ENCODE peak calls at places on chromosome 13, in seven cellular contexts. Y, E, I, S, R, Q and G are unnamed samples.

GRCh38 chr13:62875118-62875640 is 1459.5 kb upstream of the PCDH20 start:
- DNase-seq in Y (peak), E (no peak), I (no peak), S (no peak), R (no peak), Q (peak), G (no peak)

GRCh38 chr13:74243637-74244526 is 109.7 kb upstream of the KLF12 start:
- DNase-seq in Y (peak), E (no peak), I (peak), S (no peak), R (no peak), Q (peak), G (no peak)

GRCh38 chr13:27952931-27953670 is 16.0 kb downstream of the CDX2 start:
- DNase-seq in Y (no peak), E (no peak), I (no peak), S (peak), R (no peak), Q (no peak), G (no peak)

GRCh38 chr13:43364210-43365041 is 341.0 kb downstream of the DNAJC15 start:
- DNase-seq in Y (peak), E (no peak), I (peak), S (no peak), R (peak), Q (peak), G (no peak)

GRCh38 chr13:89205856-89206255 is 1534.7 kb downstream of the SLITRK5 start:
- DNase-seq in Y (no peak), E (no peak), I (no peak), S (no peak), R (no peak), Q (no peak), G (no peak)

GRCh38 chr13:109288151-109288709 is 498.2 kb downstream of the IRS2 start:
- DNase-seq in Y (peak), E (no peak), I (peak), S (no peak), R (no peak), Q (no peak), G (no peak)

GRCh38 chr13:44141213-44141724 is 232.4 kb upstream of the SERP2 start:
- DNase-seq in Y (no peak), E (peak), I (no peak), S (no peak), R (no peak), Q (no peak), G (no peak)

GRCh38 chr13:43572601-43573360 is 214.0 kb downstream of the ENOX1 start:
- DNase-seq in Y (peak), E (no peak), I (peak), S (no peak), R (no peak), Q (peak), G (no peak)

GRCh38 chr13:111361873-111362648 is 41.6 kb downstream of the TEX29 start:
- DNase-seq in Y (no peak), E (no peak), I (no peak), S (no peak), R (no peak), Q (no peak), G (no peak)

GRCh38 chr13:99506632-99507031 is 5.4 kb downstream of the TM9SF2 start:
- DNase-seq in Y (no peak), E (peak), I (no peak), S (no peak), R (no peak), Q (no peak), G (no peak)

GRCh38 chr13:99509477-99509876 is 8.2 kb downstream of the TM9SF2 start:
- DNase-seq in Y (no peak), E (no peak), I (no peak), S (no peak), R (no peak), Q (no peak), G (no peak)

GRCh38 chr13:99501952-99502310 is 659 bp downstream of the TM9SF2 start:
- DNase-seq in Y (peak), E (peak), I (peak), S (peak), R (no peak), Q (no peak), G (no peak)

GRCh38 chr13:99507054-99507453 is 5.8 kb downstream of the TM9SF2 start:
- DNase-seq in Y (no peak), E (no peak), I (no peak), S (no peak), R (no peak), Q (no peak), G (no peak)

GRCh38 chr13:99505814-99506269 is 4.6 kb downstream of the TM9SF2 start:
- DNase-seq in Y (peak), E (no peak), I (peak), S (no peak), R (no peak), Q (peak), G (no peak)
- TF ChIP-seq CTCF in Y (peak), E (peak), I (peak), S (no peak), R (peak), Q (peak), G (peak)

GRCh38 chr13:33678084-33678483 is 139.9 kb upstream of the RFC3 start:
- DNase-seq in Y (no peak), E (no peak), I (no peak), S (no peak), R (no peak), Q (no peak), G (no peak)
- TF ChIP-seq CTCF in Y (no peak), E (no peak), I (no peak), S (no peak), R (no peak), Q (no peak), G (no peak)

DNA sequence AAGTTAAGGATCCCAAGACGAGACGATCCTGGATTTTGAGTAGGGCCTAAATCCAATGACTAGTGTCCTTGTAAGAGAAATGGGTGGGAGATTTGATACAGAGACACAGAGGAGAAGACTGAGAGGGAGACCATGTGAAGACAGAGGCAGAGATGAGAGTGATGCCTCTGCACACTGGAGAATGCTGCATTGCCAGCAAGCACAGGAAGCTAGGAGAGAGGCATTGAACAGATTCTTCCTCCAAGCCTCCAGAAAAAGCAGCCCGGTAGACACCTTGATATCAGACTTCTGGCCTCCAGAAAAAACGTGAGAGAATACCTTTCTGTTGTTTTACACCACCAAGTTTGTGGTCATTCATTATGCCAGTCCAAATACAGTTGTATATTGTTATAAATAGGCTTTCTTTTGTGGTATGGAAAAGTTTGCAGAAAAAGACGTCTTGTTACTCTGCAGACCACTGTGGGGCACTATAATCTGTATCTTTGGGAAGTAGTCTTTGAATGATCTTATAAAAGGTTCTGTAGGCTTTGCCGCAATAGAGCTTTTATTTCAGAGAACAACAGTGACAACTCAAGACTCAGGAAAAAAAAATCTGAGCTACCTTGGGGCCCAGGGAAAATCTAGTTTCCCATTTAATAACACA is 17.9 kb upstream of the RFC3 start:
- DNase-seq in Y (peak), E (no peak), I (peak), S (no peak), R (no peak), Q (peak), G (no peak)
- TF ChIP-seq CTCF in Y (peak), E (no peak), I (peak), S (no peak), R (peak), Q (peak), G (no peak)

GRCh38 chr13:23392925-23393645 is 40.4 kb downstream of the SACS start:
- DNase-seq in Y (no peak), E (no peak), I (no peak), S (no peak), R (no peak), Q (no peak), G (no peak)

GRCh38 chr13:23386533-23386932 is 47.0 kb downstream of the SACS start:
- DNase-seq in Y (no peak), E (no peak), I (no peak), S (no peak), R (no peak), Q (no peak), G (no peak)

GRCh38 chr13:23385931-23386330 is 47.6 kb downstream of the SACS start:
- DNase-seq in Y (no peak), E (no peak), I (no peak), S (no peak), R (no peak), Q (no peak), G (no peak)

GRCh38 chr13:23392313-23392712 is 41.2 kb downstream of the SACS start:
- DNase-seq in Y (peak), E (no peak), I (no peak), S (no peak), R (no peak), Q (no peak), G (no peak)

DNA sequence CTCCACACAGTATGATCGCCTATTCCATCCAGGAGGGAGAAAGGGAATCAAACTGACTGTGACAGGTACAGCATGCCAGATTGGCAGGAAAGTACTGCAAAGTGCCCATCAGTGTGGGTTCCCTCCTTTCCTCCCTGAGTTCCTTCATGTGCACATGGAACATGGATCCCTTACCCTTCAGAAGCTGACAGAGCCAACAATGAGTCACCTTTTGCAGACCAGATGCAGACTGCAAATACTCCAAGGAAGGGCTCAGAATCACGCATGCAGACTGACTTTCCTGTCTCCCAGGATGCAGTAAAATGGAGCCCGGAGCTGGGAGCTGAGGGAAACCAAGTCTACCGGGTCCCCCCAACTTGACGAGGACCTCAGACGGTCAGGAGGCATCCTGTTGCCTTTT is 41.8 kb downstream of the SACS start:
- DNase-seq in Y (peak), E (no peak), I (peak), S (no peak), R (no peak), Q (peak), G (no peak)
- TF ChIP-seq CTCF in Y (no peak), E (no peak), I (no peak), S (no peak), R (no peak), Q (no peak), G (no peak)

GRCh38 chr13:26943748-26944147 is 183.2 kb upstream of the GPR12 start:
- DNase-seq in Y (no peak), E (no peak), I (no peak), S (no peak), R (no peak), Q (no peak), G (no peak)

GRCh38 chr13:26950546-26950945 is 190.0 kb upstream of the GPR12 start:
- DNase-seq in Y (no peak), E (no peak), I (no peak), S (no peak), R (no peak), Q (no peak), G (no peak)

GRCh38 chr13:26949701-26950345 is 189.2 kb upstream of the GPR12 start:
- DNase-seq in Y (no peak), E (no peak), I (no peak), S (no peak), R (no peak), Q (no peak), G (no peak)

GRCh38 chr13:26948353-26948752 is 187.8 kb upstream of the GPR12 start:
- DNase-seq in Y (no peak), E (no peak), I (no peak), S (no peak), R (no peak), Q (no peak), G (no peak)

DNA sequence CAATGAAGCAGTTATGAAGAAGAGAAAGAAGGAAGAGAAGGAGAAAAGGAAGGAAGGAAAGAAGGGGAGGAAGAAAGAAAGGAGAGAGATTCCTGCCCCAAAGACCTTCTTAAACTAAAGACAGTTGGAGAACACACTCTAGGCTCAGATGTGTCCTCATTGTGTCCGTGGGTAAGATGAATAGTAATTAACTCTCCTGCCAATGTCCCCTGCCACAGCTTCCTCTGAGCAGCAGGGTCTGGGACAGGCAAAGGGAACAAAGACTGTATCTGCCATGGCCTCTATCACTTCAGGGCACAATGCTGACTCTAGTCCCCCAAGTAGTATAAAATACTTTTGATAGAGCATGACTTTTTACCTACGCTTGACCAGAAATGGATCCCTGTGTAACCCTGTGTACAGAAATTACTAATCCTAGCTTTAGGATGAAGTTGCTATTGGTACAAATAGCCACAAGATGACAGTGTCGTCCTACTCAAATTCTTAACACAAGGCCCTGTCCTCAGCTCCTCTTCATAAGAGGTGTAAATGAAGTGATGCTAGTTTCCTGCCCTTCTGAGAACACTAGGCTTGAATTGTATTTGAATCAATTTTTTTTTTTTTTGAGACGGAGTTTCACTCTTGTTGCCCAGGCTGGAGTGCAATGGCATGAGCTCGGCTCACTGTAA is 186.2 kb upstream of the GPR12 start:
- DNase-seq in Y (peak), E (peak), I (peak), S (no peak), R (no peak), Q (peak), G (no peak)
- TF ChIP-seq CTCF in Y (peak), E (peak), I (peak), S (peak), R (peak), Q (peak), G (peak)

DNA sequence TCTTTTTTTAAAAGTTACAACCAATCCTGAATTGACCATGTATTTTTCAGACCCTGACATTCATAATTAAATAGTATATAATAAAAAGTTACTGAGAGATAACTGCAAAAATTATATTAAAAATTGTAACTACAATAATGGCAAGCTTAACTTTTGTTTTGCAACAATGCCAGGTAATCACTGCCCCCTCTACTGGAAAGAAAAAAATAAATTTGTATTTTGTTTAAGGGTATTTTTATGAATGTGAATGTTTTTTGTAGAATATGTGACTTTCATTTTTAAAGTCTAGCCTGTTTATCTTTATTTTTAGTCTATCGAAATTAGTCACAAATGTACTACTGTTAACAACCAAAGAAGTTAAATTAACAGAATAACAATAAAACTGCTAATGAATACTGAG is 21.7 kb downstream of the MRPS31 start:
- DNase-seq in Y (peak), E (no peak), I (no peak), S (no peak), R (no peak), Q (no peak), G (no peak)
- TF ChIP-seq CTCF in Y (no peak), E (no peak), I (peak), S (no peak), R (no peak), Q (peak), G (peak)

GRCh38 chr13:92716749-92717148 is 509.9 kb upstream of the GPC6 start:
- DNase-seq in Y (peak), E (no peak), I (peak), S (no peak), R (no peak), Q (peak), G (no peak)
- TF ChIP-seq CTCF in Y (no peak), E (no peak), I (peak), S (peak), R (no peak), Q (peak), G (no peak)